ENCODE peak calls at places on chromosome 9, in four cellular contexts. One of them, this sample, is unnamed.

GRCh38 chr9:93108301-93109041 is 12.5 kb downstream of the CARD19 start:
- DNase-seq in HepG2: no peak
- DNase-seq in GM12878: no peak
- DNase-seq in H1: no peak
- DNase-seq in this sample: no peak

GRCh38 chr9:93543117-93543516 is 33.3 kb upstream of the PHF2 start:
- DNase-seq in HepG2: no peak
- DNase-seq in GM12878: no peak
- DNase-seq in H1: no peak
- DNase-seq in this sample: no peak

GRCh38 chr9:134316444-134317160 is 9.7 kb upstream of the RXRA start:
- DNase-seq in HepG2: no peak
- DNase-seq in GM12878: peak
- DNase-seq in H1: no peak
- DNase-seq in this sample: no peak

GRCh38 chr9:101727621-101728524 is 10.6 kb downstream of the GRIN3A start:
- DNase-seq in HepG2: peak
- DNase-seq in GM12878: no peak
- DNase-seq in H1: no peak
- DNase-seq in this sample: no peak

GRCh38 chr9:18490591-18491370 is 16.8 kb downstream of the ADAMTSL1 start:
- DNase-seq in HepG2: no peak
- DNase-seq in GM12878: no peak
- DNase-seq in H1: no peak
- DNase-seq in this sample: no peak

GRCh38 chr9:136438548-136438908 is 1.1 kb downstream of the INPP5E start:
- DNase-seq in HepG2: no peak
- DNase-seq in GM12878: no peak
- DNase-seq in H1: no peak
- DNase-seq in this sample: no peak

GRCh38 chr9:119839888-119840287 is 470.7 kb upstream of the BRINP1 start:
- DNase-seq in HepG2: no peak
- DNase-seq in GM12878: no peak
- DNase-seq in H1: no peak
- DNase-seq in this sample: no peak

GRCh38 chr9:136576269-136576626 is 30.4 kb upstream of the NOTCH1 start:
- DNase-seq in HepG2: no peak
- DNase-seq in GM12878: no peak
- DNase-seq in H1: no peak
- DNase-seq in this sample: no peak

GRCh38 chr9:135108801-135109500 is 21.5 kb downstream of the OLFM1 start:
- DNase-seq in HepG2: no peak
- DNase-seq in GM12878: no peak
- DNase-seq in H1: no peak
- DNase-seq in this sample: no peak

GRCh38 chr9:100473271-100474081 is 527 bp downstream of the TMEFF1 start:
- DNase-seq in HepG2: no peak
- DNase-seq in GM12878: no peak
- DNase-seq in H1: no peak
- DNase-seq in this sample: peak

GRCh38 chr9:127077658-127077975 is 44.8 kb downstream of the ANGPTL2 start:
- DNase-seq in HepG2: no peak
- DNase-seq in GM12878: no peak
- DNase-seq in H1: no peak
- DNase-seq in this sample: no peak

GRCh38 chr9:135363556-135363955 is 116.0 kb upstream of the PPP1R26 start:
- DNase-seq in HepG2: no peak
- DNase-seq in GM12878: no peak
- DNase-seq in H1: no peak
- DNase-seq in this sample: no peak

GRCh38 chr9:75087279-75087823 is 604 bp downstream of the NMRK1 start:
- DNase-seq in HepG2: peak
- DNase-seq in GM12878: peak
- DNase-seq in H1: no peak
- DNase-seq in this sample: no peak

GRCh38 chr9:27054841-27055240 is 49.4 kb upstream of the LRRC19 start:
- DNase-seq in HepG2: peak
- DNase-seq in GM12878: no peak
- DNase-seq in H1: no peak
- DNase-seq in this sample: no peak

GRCh38 chr9:120386390-120387131 is 193.4 kb downstream of the CDK5RAP2 start:
- DNase-seq in HepG2: peak
- DNase-seq in GM12878: no peak
- DNase-seq in H1: no peak
- DNase-seq in this sample: no peak

GRCh38 chr9:137310190-137311052 is 8.3 kb upstream of the NRARP start:
- DNase-seq in HepG2: no peak
- DNase-seq in GM12878: no peak
- DNase-seq in H1: no peak
- DNase-seq in this sample: no peak

GRCh38 chr9:36151306-36152210 is 15.0 kb downstream of the GLIPR2 start:
- DNase-seq in HepG2: no peak
- DNase-seq in GM12878: peak
- DNase-seq in H1: no peak
- DNase-seq in this sample: no peak

GRCh38 chr9:106072421-106072820 is 378.1 kb downstream of the TMEM38B start:
- DNase-seq in HepG2: no peak
- DNase-seq in GM12878: no peak
- DNase-seq in H1: no peak
- DNase-seq in this sample: no peak

GRCh38 chr9:35051069-35051967 is 21.1 kb downstream of the VCP start:
- DNase-seq in HepG2: peak
- DNase-seq in GM12878: no peak
- DNase-seq in H1: no peak
- DNase-seq in this sample: peak

GRCh38 chr9:129322022-129322621 is 144.1 kb upstream of the IER5L start:
- DNase-seq in HepG2: no peak
- DNase-seq in GM12878: no peak
- DNase-seq in H1: no peak
- DNase-seq in this sample: no peak

GRCh38 chr9:100472725-100473261 is at the start of gene TMEFF1:
- DNase-seq in HepG2: peak
- DNase-seq in GM12878: no peak
- DNase-seq in H1: peak
- DNase-seq in this sample: peak

GRCh38 chr9:33881635-33882034 is 64.7 kb downstream of the UBE2R2 start:
- DNase-seq in HepG2: no peak
- DNase-seq in GM12878: no peak
- DNase-seq in H1: no peak
- DNase-seq in this sample: no peak

GRCh38 chr9:3464033-3464638 is 61.7 kb downstream of the RFX3 start:
- DNase-seq in HepG2: no peak
- DNase-seq in GM12878: no peak
- DNase-seq in H1: no peak
- DNase-seq in this sample: no peak

GRCh38 chr9:72365525-72366256 is 683 bp upstream of the ZFAND5 start:
- DNase-seq in HepG2: peak
- DNase-seq in GM12878: peak
- DNase-seq in H1: no peak
- DNase-seq in this sample: peak

GRCh38 chr9:117178596-117179111 is 236.2 kb downstream of the ASTN2 start:
- DNase-seq in HepG2: no peak
- DNase-seq in GM12878: no peak
- DNase-seq in H1: no peak
- DNase-seq in this sample: no peak

DNA sequence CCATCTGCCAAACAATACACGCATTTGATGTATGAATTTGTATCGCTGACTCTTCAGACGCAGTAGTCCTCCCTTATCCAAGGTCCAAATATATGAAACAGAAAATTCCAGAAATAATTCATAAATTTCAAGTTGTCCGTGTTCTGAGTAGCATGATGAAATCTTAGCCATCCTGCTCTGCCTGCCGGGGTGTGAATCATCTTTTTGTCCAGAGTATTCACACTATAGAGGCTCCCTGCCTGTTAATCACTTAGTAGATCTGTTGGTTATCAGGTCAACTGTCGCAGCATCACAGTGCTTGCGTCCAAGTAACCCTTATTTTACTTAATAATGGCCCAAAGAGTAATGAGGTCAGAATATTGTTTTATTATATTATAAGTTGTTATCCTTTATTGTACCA is 268.1 kb downstream of the DOCK8 start:
- DNase-seq in HepG2: no peak
- DNase-seq in GM12878: no peak
- DNase-seq in H1: no peak
- DNase-seq in this sample: no peak
- TF ChIP-seq SUZ12 in HepG2: no peak
- TF ChIP-seq SUZ12 in GM12878: no peak
- TF ChIP-seq SUZ12 in H1: no peak
- TF ChIP-seq SUZ12 in this sample: no peak

GRCh38 chr9:69198526-69199250 is 24.6 kb downstream of the TJP2 start:
- DNase-seq in HepG2: no peak
- DNase-seq in GM12878: no peak
- DNase-seq in H1: no peak
- DNase-seq in this sample: no peak
- TF ChIP-seq ZNF274 in HepG2: no peak
- TF ChIP-seq ZNF274 in GM12878: no peak
- TF ChIP-seq ZNF274 in H1: no peak
- TF ChIP-seq ZNF274 in this sample: no peak

GRCh38 chr9:20591223-20591622 is 31.1 kb downstream of the MLLT3 start:
- DNase-seq in HepG2: no peak
- DNase-seq in GM12878: no peak
- DNase-seq in H1: no peak
- DNase-seq in this sample: no peak
- TF ChIP-seq YY1 in HepG2: no peak
- TF ChIP-seq YY1 in GM12878: no peak
- TF ChIP-seq YY1 in H1: no peak
- TF ChIP-seq YY1 in this sample: no peak

DNA sequence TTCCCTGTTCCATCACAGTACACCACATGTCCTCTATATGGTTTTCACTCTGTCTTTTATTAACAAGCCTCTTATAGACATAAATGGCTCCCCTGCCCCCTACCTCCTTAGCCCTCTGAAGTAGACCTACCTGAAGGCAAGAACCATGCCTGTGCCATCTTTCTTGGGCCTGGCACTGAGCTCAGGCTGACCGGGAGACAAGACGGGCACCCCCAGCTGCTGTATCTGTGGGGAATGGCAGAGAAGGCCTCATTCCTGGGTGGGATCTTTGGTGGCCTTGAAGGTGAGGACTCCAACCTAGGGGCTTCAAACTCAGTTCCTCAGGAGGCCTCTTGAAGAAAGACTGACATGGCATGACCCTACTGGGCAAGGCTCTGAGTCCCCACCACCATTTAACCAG is 109.9 kb downstream of the GABBR2 start:
- DNase-seq in HepG2: no peak
- DNase-seq in GM12878: no peak
- DNase-seq in H1: no peak
- DNase-seq in this sample: no peak
- TF ChIP-seq SUZ12 in HepG2: no peak
- TF ChIP-seq SUZ12 in GM12878: no peak
- TF ChIP-seq SUZ12 in H1: no peak
- TF ChIP-seq SUZ12 in this sample: no peak

GRCh38 chr9:114004221-114004716 is 73.8 kb downstream of the AMBP start:
- DNase-seq in HepG2: no peak
- DNase-seq in GM12878: no peak
- DNase-seq in H1: no peak
- DNase-seq in this sample: no peak
- TF ChIP-seq ZNF274 in HepG2: no peak
- TF ChIP-seq ZNF274 in GM12878: no peak
- TF ChIP-seq ZNF274 in H1: no peak
- TF ChIP-seq ZNF274 in this sample: no peak

DNA sequence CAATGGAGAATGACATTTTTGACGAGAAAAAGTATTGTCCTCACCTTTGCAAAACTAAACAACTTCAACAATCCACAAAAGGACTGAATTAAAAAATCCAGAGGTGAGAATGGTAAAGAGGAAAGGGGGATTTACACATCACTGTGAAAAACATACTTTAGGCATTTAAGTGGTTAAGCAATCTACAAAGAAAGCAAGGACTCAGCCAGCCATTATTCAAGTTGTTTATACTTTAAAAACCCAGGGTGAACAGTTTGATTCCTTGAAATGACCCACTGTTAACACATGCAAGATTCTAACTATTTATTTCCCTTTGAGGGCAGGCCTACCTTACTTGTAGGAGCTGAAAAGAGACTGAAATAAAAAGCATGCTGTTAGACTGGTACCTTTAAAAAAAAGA is 29.3 kb downstream of the TUT7 start:
- DNase-seq in HepG2: no peak
- DNase-seq in GM12878: no peak
- DNase-seq in H1: no peak
- DNase-seq in this sample: no peak
- TF ChIP-seq YY1 in HepG2: no peak
- TF ChIP-seq YY1 in GM12878: no peak
- TF ChIP-seq YY1 in H1: no peak
- TF ChIP-seq YY1 in this sample: no peak

GRCh38 chr9:69370430-69370829 is 45.4 kb downstream of the ENTREP1 start:
- DNase-seq in HepG2: no peak
- DNase-seq in GM12878: no peak
- DNase-seq in H1: no peak
- DNase-seq in this sample: no peak
- TF ChIP-seq SUZ12 in HepG2: no peak
- TF ChIP-seq SUZ12 in GM12878: no peak
- TF ChIP-seq SUZ12 in H1: no peak
- TF ChIP-seq SUZ12 in this sample: no peak

This sample was measured in NT2/D1.